ENCODE peak calls at places on chromosome 7, in nine cellular contexts. O is left cardiac atrium, T is DMS79 treated with DMSO at 0.1 percent for 48 hours, U is RCC 7860, F is GM19239, D is mesendoderm, N is nephron progenitor cell, Q is AG04450, W is T-helper 9 cell. I is an unnamed sample.

GRCh38 chr7:131943616-131944015 is 387.2 kb upstream of the PODXL start:
- DNase-seq in O (no peak), T (peak; percentile 97), U (no peak), F (no peak), D (no peak), N (no peak), Q (no peak), W (no peak), I (no peak)

GRCh38 chr7:107166702-107167426 is 1.9 kb upstream of the HBP1 start:
- DNase-seq in O (no peak), T (no peak), U (no peak), F (no peak), D (no peak), N (no peak), Q (no peak), W (no peak), I (no peak)

GRCh38 chr7:45421096-45421495 is 153.1 kb upstream of the ADCY1 start:
- DNase-seq in O (no peak), T (no peak), U (no peak), F (no peak), D (no peak), N (no peak), Q (no peak), W (no peak), I (no peak)

GRCh38 chr7:25839084-25839769 is 312.8 kb upstream of the NFE2L3 start:
- DNase-seq in O (no peak), T (no peak), U (no peak), F (no peak), D (peak; percentile 61), N (no peak), Q (no peak), W (no peak), I (no peak)

GRCh38 chr7:129258649-129259389 is 34.0 kb downstream of the AHCYL2 start:
- DNase-seq in O (no peak), T (peak; percentile 93), U (no peak), F (no peak), D (peak; percentile 97), N (no peak), Q (no peak), W (no peak), I (no peak)

GRCh38 chr7:42082144-42082543 is 154.9 kb downstream of the GLI3 start:
- DNase-seq in O (no peak), T (no peak), U (peak; percentile 18), F (no peak), D (no peak), N (no peak), Q (no peak), W (no peak), I (no peak)

GRCh38 chr7:20146461-20146860 is 70.7 kb downstream of the MACC1 start:
- DNase-seq in O (no peak), T (no peak), U (no peak), F (no peak), D (no peak), N (no peak), Q (no peak), W (no peak), I (no peak)

GRCh38 chr7:738723-739454 is 11.8 kb upstream of the PRKAR1B start:
- DNase-seq in O (no peak), T (no peak), U (no peak), F (no peak), D (no peak), N (no peak), Q (no peak), W (no peak), I (no peak)

GRCh38 chr7:44188480-44189225 is 586 bp downstream of the GCK start:
- DNase-seq in O (no peak), T (no peak), U (no peak), F (no peak), D (no peak), N (no peak), Q (no peak), W (no peak), I (no peak)

GRCh38 chr7:35799846-35800717 is 775 bp upstream of the SEPTIN7 start:
- DNase-seq in O (peak; percentile 93), T (peak; percentile 94), U (peak; percentile 61), F (peak; percentile 40), D (peak; percentile 97), N (peak; percentile 87), Q (peak; percentile 65), W (peak; percentile 69), I (peak; percentile 84)

GRCh38 chr7:36396150-36396549 is 6.5 kb downstream of the ANLN start:
- DNase-seq in O (no peak), T (no peak), U (no peak), F (no peak), D (peak; percentile 27), N (no peak), Q (no peak), W (no peak), I (no peak)

GRCh38 chr7:74206589-74207120 is 3.2 kb upstream of the LAT2 start:
- DNase-seq in O (peak; percentile 88), T (peak; percentile 50), U (peak; percentile 66), F (peak; percentile 58), D (peak; percentile 82), N (peak; percentile 95), Q (peak; percentile 21), W (peak; percentile 82), I (peak; percentile 89)

GRCh38 chr7:131538071-131538790 is 18.2 kb downstream of the PODXL start:
- DNase-seq in O (no peak), T (no peak), U (peak; percentile 49), F (no peak), D (peak; percentile 84), N (no peak), Q (no peak), W (no peak), I (no peak)

GRCh38 chr7:23239709-23240108 is 6.9 kb upstream of the GPNMB start:
- DNase-seq in O (no peak), T (no peak), U (no peak), F (no peak), D (no peak), N (no peak), Q (no peak), W (no peak), I (no peak)

GRCh38 chr7:96080021-96080420 is 241.9 kb downstream of the SLC25A13 start:
- DNase-seq in O (no peak), T (no peak), U (no peak), F (no peak), D (no peak), N (no peak), Q (no peak), W (no peak), I (no peak)